ENCODE peak calls at places on chromosomes 5 and 9, in six cellular contexts. O is GM12878, R is HepG2, F is K562, Q is H1, M is SK-N-SH. C is an unnamed sample.

GRCh38 chr5:137182576-137182975 is 316.6 kb downstream of the SPOCK1 start:
- DNase-seq in R (no peak), Q (no peak), M (no peak), O (no peak), F (no peak), C (no peak)

GRCh38 chr9:127177221-127177620 is 54.8 kb upstream of the ANGPTL2 start:
- DNase-seq in R (no peak), O (no peak), M (no peak), Q (no peak), F (no peak), C (peak)

GRCh38 chr5:143200781-143201398 is 202.6 kb downstream of the NR3C1 start:
- DNase-seq in R (no peak), F (peak), M (no peak), Q (no peak), O (no peak), C (no peak)

GRCh38 chr5:74636552-74636951 is 4.0 kb downstream of the ENC1 start:
- DNase-seq in M (no peak), Q (no peak), R (no peak), F (no peak), O (no peak), C (no peak)

GRCh38 chr5:169411016-169411788 is 110.3 kb upstream of the SLIT3 start:
- DNase-seq in Q (no peak), F (no peak), M (peak), R (no peak), O (no peak), C (no peak)

GRCh38 chr9:90921969-90922368 is 120.3 kb downstream of the SYK start:
- DNase-seq in O (no peak), R (no peak), M (no peak), F (no peak), Q (no peak), C (no peak)

GRCh38 chr5:151150484-151151262 is 6.9 kb downstream of the ANXA6 start:
- DNase-seq in R (no peak), M (peak), O (peak), Q (no peak), F (no peak), C (peak)

GRCh38 chr9:121328876-121329681 is 41.0 kb downstream of the STOM start:
- DNase-seq in F (no peak), O (no peak), Q (no peak), R (no peak), M (no peak), C (no peak)

GRCh38 chr9:78765861-78766260 is 468.9 kb downstream of the PSAT1 start:
- DNase-seq in R (no peak), F (no peak), Q (no peak), M (no peak), O (no peak), C (no peak)

GRCh38 chr9:107190031-107190935 is 92.8 kb upstream of the RAD23B start:
- DNase-seq in Q (no peak), O (no peak), F (no peak), M (peak), R (peak), C (no peak)

GRCh38 chr5:132639706-132640130 is 18.3 kb upstream of the IL13 start:
- DNase-seq in O (peak), R (no peak), M (no peak), F (no peak), Q (no peak), C (no peak)

GRCh38 chr9:81560851-81561732 is 128.3 kb downstream of the TLE1 start:
- DNase-seq in Q (no peak), M (no peak), R (no peak), F (no peak), O (no peak), C (no peak)

GRCh38 chr5:61132559-61132958 is 29.7 kb downstream of the SMIM15 start:
- DNase-seq in R (no peak), M (no peak), O (no peak), Q (no peak), F (no peak), C (no peak)

GRCh38 chr5:16464664-16465543 is 696 bp downstream of the ZNF622 start:
- DNase-seq in R (no peak), F (no peak), O (no peak), Q (no peak), M (no peak), C (peak)

GRCh38 chr5:137733922-137734695 is 1.8 kb downstream of the KLHL3 start:
- DNase-seq in Q (no peak), M (no peak), R (no peak), F (no peak), O (no peak), C (no peak)

GRCh38 chr5:107605596-107606125 is 65.1 kb downstream of the EFNA5 start:
- DNase-seq in R (no peak), F (no peak), Q (no peak), O (no peak), M (no peak), C (no peak)

GRCh38 chr5:179550511-179551342 is at the start of gene RUFY1:
- DNase-seq in F (peak), O (peak), R (peak), M (peak), Q (peak), C (peak)

GRCh38 chr9:12463641-12464040 is 229.5 kb upstream of the TYRP1 start:
- DNase-seq in R (no peak), Q (no peak), O (no peak), F (no peak), M (no peak), C (no peak)
- TF ChIP-seq GABPA in R (no peak), Q (no peak), O (no peak), F (no peak), M (no peak), C (no peak)

GRCh38 chr9:95087659-95088242 is 229.8 kb downstream of the FANCC start:
- DNase-seq in Q (no peak), F (peak), M (no peak), R (no peak), O (no peak), C (no peak)

GRCh38 chr9:95090871-95091573 is 226.5 kb downstream of the FANCC start:
- DNase-seq in F (no peak), M (no peak), O (no peak), Q (no peak), R (no peak), C (no peak)

GRCh38 chr9:95088421-95089161 is 228.9 kb downstream of the FANCC start:
- DNase-seq in R (no peak), O (no peak), F (no peak), Q (no peak), M (no peak), C (no peak)

GRCh38 chr9:95089916-95090791 is 227.4 kb downstream of the FANCC start:
- DNase-seq in O (no peak), R (no peak), M (peak), Q (no peak), F (no peak), C (no peak)

GRCh38 chr9:95089257-95089873 is 228.1 kb downstream of the FANCC start:
- DNase-seq in R (no peak), Q (no peak), O (no peak), M (no peak), F (no peak), C (no peak)
- TF ChIP-seq GABPA in R (no peak), Q (no peak), O (no peak), M (no peak), F (no peak), C (no peak)

DNA sequence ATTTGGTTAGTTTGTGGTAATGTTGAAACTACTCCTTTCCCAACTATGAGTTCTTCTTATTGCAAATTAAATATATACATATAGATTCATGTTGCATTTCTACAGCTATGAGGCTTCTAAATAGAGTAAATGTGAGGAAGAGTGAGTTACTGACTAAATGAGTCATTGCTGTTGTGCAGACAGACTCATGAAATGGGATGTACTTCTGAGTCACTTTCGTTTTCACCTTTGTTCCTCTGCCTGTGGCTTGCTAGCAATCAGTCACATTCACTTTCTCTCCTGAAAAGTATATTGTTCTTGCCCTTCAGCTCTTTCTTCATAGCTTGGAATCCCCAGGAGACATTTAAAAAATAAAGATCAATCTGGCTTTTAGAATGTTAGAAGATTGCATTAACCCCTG is 295.5 kb upstream of the SMC2 start:
- DNase-seq in F (no peak), O (peak), M (no peak), R (peak), Q (no peak), C (no peak)
- TF ChIP-seq GABPA in F (no peak), O (no peak), M (no peak), R (no peak), Q (no peak), C (no peak)

DNA sequence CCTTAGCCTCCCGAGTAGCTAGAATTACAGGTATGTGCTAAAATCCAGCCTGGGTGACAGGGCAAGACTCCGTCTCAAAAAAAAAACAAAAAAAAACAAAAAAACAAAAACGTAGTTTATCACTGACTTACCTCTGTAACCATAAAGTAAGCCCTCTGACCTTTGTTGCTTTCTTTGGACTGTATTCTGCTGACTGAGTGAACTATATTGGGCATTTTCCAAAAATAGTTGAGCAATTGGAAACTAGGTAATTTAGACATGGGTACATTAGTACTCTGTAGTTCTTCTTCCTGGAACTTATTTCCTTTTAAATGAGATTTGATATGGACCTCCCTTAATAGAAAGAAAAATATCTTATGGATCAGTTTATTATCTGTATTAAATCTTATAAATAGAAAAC is 66.6 kb downstream of the ANKHD1 start:
- DNase-seq in O (no peak), R (no peak), Q (no peak), F (no peak), M (no peak), C (no peak)
- TF ChIP-seq GABPA in O (no peak), R (no peak), Q (no peak), F (no peak), M (no peak), C (no peak)

GRCh38 chr5:73061593-73061992 is 58.8 kb upstream of the TMEM171 start:
- DNase-seq in O (no peak), M (no peak), F (no peak), R (no peak), Q (no peak), C (no peak)

GRCh38 chr5:73067213-73067612 is 53.2 kb upstream of the TMEM171 start:
- DNase-seq in O (no peak), F (no peak), M (no peak), R (no peak), Q (no peak), C (no peak)

DNA sequence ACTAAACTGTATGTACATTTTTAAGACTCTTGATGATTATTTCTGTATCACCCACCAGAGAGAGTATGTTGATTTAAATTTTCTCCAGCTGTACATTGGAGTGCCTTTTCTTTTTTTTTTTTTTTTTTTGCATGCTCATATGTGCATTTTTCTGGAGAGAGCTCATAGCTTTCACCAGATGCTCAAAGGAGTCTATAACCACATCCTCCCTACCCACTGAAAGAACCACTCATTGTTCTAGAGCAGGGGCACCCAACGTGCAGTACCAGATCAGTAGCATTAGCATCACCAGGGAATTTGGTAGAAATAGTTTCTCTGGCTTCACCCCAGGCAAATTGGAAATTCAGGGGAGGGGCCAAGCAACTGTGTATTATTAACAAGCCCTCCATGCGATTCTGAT is 53.9 kb upstream of the TMEM171 start:
- DNase-seq in R (no peak), Q (no peak), F (no peak), O (no peak), M (no peak), C (no peak)
- TF ChIP-seq GABPA in R (no peak), Q (no peak), F (no peak), O (no peak), M (no peak), C (no peak)

DNA sequence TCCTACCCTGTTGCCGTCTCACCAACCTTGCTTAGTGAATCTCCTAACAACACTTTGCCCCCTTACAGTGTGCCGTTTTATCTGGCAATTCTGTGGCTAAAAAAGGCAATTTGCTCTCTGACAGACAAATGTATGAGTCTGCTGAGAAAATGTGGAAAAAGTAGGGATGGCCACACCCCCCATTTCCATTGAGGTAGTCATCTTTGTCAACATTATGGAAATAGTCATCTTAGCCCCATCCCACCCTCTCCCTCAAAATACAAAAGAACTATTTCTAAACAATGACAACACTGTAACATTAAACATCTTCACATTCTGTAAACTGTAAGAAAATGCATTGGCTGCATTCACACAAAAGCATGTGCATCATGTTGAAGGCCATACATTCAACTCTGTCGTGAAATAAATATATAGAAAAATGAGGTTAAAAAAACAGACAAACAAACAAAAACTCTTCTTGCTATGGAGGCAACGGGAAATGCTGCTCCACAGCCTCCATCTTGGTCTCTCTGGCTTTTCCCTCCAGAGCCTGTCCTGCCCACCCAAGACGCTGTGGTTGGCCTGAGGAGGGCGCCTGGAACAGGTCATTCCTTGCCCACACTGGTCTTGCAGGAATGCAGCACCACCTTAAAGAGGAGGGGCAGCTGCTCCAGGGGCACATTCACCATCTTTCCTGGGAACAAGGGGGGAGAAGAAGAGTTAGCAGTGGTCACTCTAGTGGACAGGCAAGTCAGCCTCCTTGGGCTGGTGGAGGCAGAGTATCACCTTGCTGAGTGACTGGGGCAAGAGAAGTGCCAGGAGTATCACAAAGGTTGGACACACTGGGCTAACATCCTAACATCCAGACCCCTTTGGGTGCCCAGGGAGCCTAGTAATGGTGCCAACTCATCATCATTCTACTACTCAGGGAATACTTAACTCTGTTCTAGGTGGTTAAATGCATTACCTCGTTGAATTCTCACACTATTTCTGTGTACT is 15.2 kb upstream of the NR5A1 start:
- DNase-seq in O (no peak), F (no peak), M (no peak), R (no peak), Q (peak), C (no peak)
- TF ChIP-seq GABPA in O (no peak), F (no peak), M (no peak), R (no peak), Q (no peak), C (no peak)